ENCODE peak calls at places on chromosomes 7 and 10, in ten cellular contexts. One of them, this sample, is unnamed.

GRCh38 chr10:113108180-113108835 is 158.3 kb downstream of the TCF7L2 start:
- DNase-seq in neural crest cell: peak
- DNase-seq in NAMALWA: peak
- DNase-seq in keratinocyte: no peak
- DNase-seq in Kasumi-1: peak
- DNase-seq in fibroblast of lung: no peak
- DNase-seq in M059J: no peak
- DNase-seq in LoVo: no peak
- DNase-seq in hypothalamus: peak
- DNase-seq in GM04504: no peak
- DNase-seq in this sample: peak

GRCh38 chr10:437698-438490 is 251.6 kb downstream of the DIP2C start:
- DNase-seq in neural crest cell: no peak
- DNase-seq in NAMALWA: no peak
- DNase-seq in keratinocyte: no peak
- DNase-seq in Kasumi-1: no peak
- DNase-seq in fibroblast of lung: no peak
- DNase-seq in M059J: no peak
- DNase-seq in LoVo: no peak
- DNase-seq in hypothalamus: no peak
- DNase-seq in GM04504: no peak
- DNase-seq in this sample: no peak

GRCh38 chr10:118911361-118911760 is 118.2 kb upstream of the NANOS1 start:
- DNase-seq in neural crest cell: no peak
- DNase-seq in NAMALWA: no peak
- DNase-seq in keratinocyte: no peak
- DNase-seq in Kasumi-1: no peak
- DNase-seq in fibroblast of lung: peak
- DNase-seq in M059J: peak
- DNase-seq in LoVo: peak
- DNase-seq in hypothalamus: no peak
- DNase-seq in GM04504: no peak
- DNase-seq in this sample: no peak

GRCh38 chr7:100065452-100066186 is 15.9 kb downstream of the ZNF3 start:
- DNase-seq in neural crest cell: no peak
- DNase-seq in NAMALWA: no peak
- DNase-seq in keratinocyte: no peak
- DNase-seq in Kasumi-1: no peak
- DNase-seq in fibroblast of lung: peak
- DNase-seq in M059J: peak
- DNase-seq in LoVo: no peak
- DNase-seq in hypothalamus: no peak
- DNase-seq in GM04504: peak
- DNase-seq in this sample: no peak

GRCh38 chr7:22728416-22729029 is 1.5 kb downstream of the IL6 start:
- DNase-seq in neural crest cell: no peak
- DNase-seq in NAMALWA: peak
- DNase-seq in keratinocyte: peak
- DNase-seq in Kasumi-1: peak
- DNase-seq in fibroblast of lung: peak
- DNase-seq in M059J: peak
- DNase-seq in LoVo: peak
- DNase-seq in hypothalamus: no peak
- DNase-seq in GM04504: no peak
- DNase-seq in this sample: no peak

GRCh38 chr7:155188357-155188756 is 109.3 kb upstream of the INSIG1 start:
- DNase-seq in neural crest cell: no peak
- DNase-seq in NAMALWA: no peak
- DNase-seq in keratinocyte: no peak
- DNase-seq in Kasumi-1: no peak
- DNase-seq in fibroblast of lung: no peak
- DNase-seq in M059J: peak
- DNase-seq in LoVo: no peak
- DNase-seq in hypothalamus: no peak
- DNase-seq in GM04504: no peak
- DNase-seq in this sample: no peak

GRCh38 chr10:121734517-121735137 is 136.4 kb upstream of the FGFR2 start:
- DNase-seq in neural crest cell: peak
- DNase-seq in NAMALWA: peak
- DNase-seq in keratinocyte: no peak
- DNase-seq in Kasumi-1: peak
- DNase-seq in fibroblast of lung: peak
- DNase-seq in M059J: peak
- DNase-seq in LoVo: peak
- DNase-seq in hypothalamus: no peak
- DNase-seq in GM04504: no peak
- DNase-seq in this sample: no peak

GRCh38 chr10:19812976-19813375 is 3.3 kb upstream of the PLXDC2 start:
- DNase-seq in neural crest cell: no peak
- DNase-seq in NAMALWA: no peak
- DNase-seq in keratinocyte: no peak
- DNase-seq in Kasumi-1: no peak
- DNase-seq in fibroblast of lung: no peak
- DNase-seq in M059J: peak
- DNase-seq in LoVo: no peak
- DNase-seq in hypothalamus: no peak
- DNase-seq in GM04504: no peak
- DNase-seq in this sample: no peak

GRCh38 chr7:139423091-139423490 is 60.4 kb downstream of the KLRG2 start:
- DNase-seq in neural crest cell: no peak
- DNase-seq in NAMALWA: no peak
- DNase-seq in keratinocyte: no peak
- DNase-seq in Kasumi-1: no peak
- DNase-seq in fibroblast of lung: no peak
- DNase-seq in M059J: no peak
- DNase-seq in LoVo: no peak
- DNase-seq in hypothalamus: no peak
- DNase-seq in GM04504: no peak
- DNase-seq in this sample: no peak

GRCh38 chr10:30821994-30822692 is 192.6 kb upstream of the LYZL2 start:
- DNase-seq in neural crest cell: no peak
- DNase-seq in NAMALWA: no peak
- DNase-seq in keratinocyte: no peak
- DNase-seq in Kasumi-1: no peak
- DNase-seq in fibroblast of lung: no peak
- DNase-seq in M059J: no peak
- DNase-seq in LoVo: no peak
- DNase-seq in hypothalamus: no peak
- DNase-seq in GM04504: no peak
- DNase-seq in this sample: no peak